ENCODE peak calls at places on chromosomes 1 and 21, in five cellular contexts. E is central memory CD4-positive, alpha-beta T cell; D is ureter; A is CD8-positive, alpha-beta memory T cell; L is lower lobe of right lung. Y is an unnamed sample.

GRCh38 chr1:4655674-4656532 is 1.5 kb downstream of the AJAP1 start:
- DNase-seq in D (peak), E (no peak), A (no peak), L (no peak), Y (no peak)

GRCh38 chr1:197355248-197355995 is 87.4 kb downstream of the CRB1 start:
- DNase-seq in A (no peak), D (no peak), L (no peak), E (no peak), Y (no peak)

GRCh38 chr1:218718216-218718615 is 373.1 kb downstream of the TGFB2 start:
- DNase-seq in A (no peak), E (no peak), D (no peak), L (no peak), Y (no peak)

GRCh38 chr1:47658161-47658920 is 220.5 kb downstream of the FOXD2 start:
- DNase-seq in E (no peak), L (no peak), D (peak), A (no peak), Y (no peak)

GRCh38 chr1:3563610-3564009 is 47.7 kb downstream of the MEGF6 start:
- DNase-seq in E (no peak), A (no peak), L (no peak), D (no peak), Y (no peak)

GRCh38 chr1:186059311-186059710 is 315.7 kb downstream of the TPR start:
- DNase-seq in L (no peak), D (no peak), A (no peak), E (no peak), Y (no peak)

GRCh38 chr1:160636076-160636475 is 10.8 kb downstream of the SLAMF1 start:
- DNase-seq in D (no peak), L (no peak), E (no peak), A (no peak), Y (no peak)

GRCh38 chr1:37995773-37996379 is 6.1 kb upstream of the SF3A3 start:
- DNase-seq in E (peak), D (peak), A (no peak), L (peak), Y (no peak)

GRCh38 chr1:119163396-119163795 is 22.9 kb upstream of the WARS2 start:
- DNase-seq in E (no peak), A (no peak), L (no peak), D (no peak), Y (no peak)

GRCh38 chr1:245131026-245131393 is 23.8 kb upstream of the KIF26B start:
- DNase-seq in D (no peak), L (no peak), E (no peak), A (no peak), Y (no peak)

GRCh38 chr1:9009438-9010366 is 16.5 kb downstream of the SLC2A7 start:
- DNase-seq in L (no peak), D (no peak), A (no peak), E (no peak), Y (peak)

GRCh38 chr1:33256335-33256700 is at the start of gene ZNF362:
- DNase-seq in E (peak), L (peak), D (peak), A (peak), Y (peak)

GRCh38 chr1:21779613-21780521 is 3.1 kb downstream of the USP48 start:
- DNase-seq in L (no peak), E (no peak), D (no peak), A (no peak), Y (no peak)

GRCh38 chr1:173210716-173211231 is 3.6 kb upstream of the TNFSF4 start:
- DNase-seq in A (no peak), D (no peak), L (no peak), E (no peak), Y (no peak)

GRCh38 chr1:94329986-94330385 is 88.2 kb upstream of the ABCD3 start:
- DNase-seq in A (no peak), L (no peak), E (no peak), D (no peak), Y (no peak)

GRCh38 chr1:204920511-204920910 is 49.8 kb downstream of the NFASC start:
- DNase-seq in E (no peak), D (no peak), L (no peak), A (no peak), Y (no peak)

GRCh38 chr1:203673550-203674411 is 47.1 kb downstream of the ATP2B4 start:
- DNase-seq in L (no peak), D (peak), A (peak), E (peak), Y (peak)

GRCh38 chr1:181767001-181767708 is 283.8 kb downstream of the CACNA1E start:
- DNase-seq in L (no peak), E (no peak), A (no peak), D (no peak), Y (no peak)

GRCh38 chr1:174682419-174683008 is 234.8 kb downstream of the GPR52 start:
- DNase-seq in A (no peak), E (no peak), L (no peak), D (no peak), Y (no peak)

GRCh38 chr1:159229896-159230295 is 25.2 kb downstream of the ACKR1 start:
- DNase-seq in L (no peak), A (no peak), E (no peak), D (no peak), Y (no peak)

GRCh38 chr1:31574749-31575372 is 1.5 kb upstream of the TINAGL1 start:
- DNase-seq in D (peak), E (no peak), A (no peak), L (no peak), Y (no peak)

GRCh38 chr1:243264718-243265117 is 8.9 kb downstream of the SDCCAG8 start:
- DNase-seq in L (no peak), E (no peak), A (no peak), D (no peak), Y (no peak)

GRCh38 chr1:7896994-7897393 is 43.6 kb downstream of the TNFRSF9 start:
- DNase-seq in A (no peak), D (no peak), E (no peak), L (no peak), Y (no peak)

GRCh38 chr21:18334066-18334465 is 69.5 kb downstream of the TMPRSS15 start:
- DNase-seq in A (no peak), D (no peak), E (no peak), L (no peak), Y (no peak)

GRCh38 chr21:26840912-26841311 is 4.3 kb downstream of the ADAMTS1 start:
- DNase-seq in A (no peak), E (no peak), D (no peak), L (no peak), Y (no peak)

GRCh38 chr21:45302082-45303061 is 14.7 kb upstream of the POFUT2 start:
- DNase-seq in D (no peak), L (peak), E (peak), A (peak), Y (peak)

GRCh38 chr1:1128454-1129139 is 12.7 kb upstream of the C1orf159 start:
- DNase-seq in D (no peak), L (no peak), E (no peak), A (no peak), Y (no peak)

GRCh38 chr1:164685656-164686055 is 126.7 kb downstream of the PBX1 start:
- DNase-seq in A (no peak), L (no peak), D (no peak), E (no peak), Y (no peak)

GRCh38 chr1:175742790-175743459 is 470 bp downstream of the TNR start:
- DNase-seq in D (no peak), E (no peak), A (no peak), L (no peak), Y (no peak)

GRCh38 chr1:184838374-184838995 is 83.8 kb upstream of the EDEM3 start:
- DNase-seq in E (no peak), L (no peak), A (no peak), D (peak), Y (no peak)

GRCh38 chr1:7218210-7218832 is 433.1 kb downstream of the CAMTA1 start:
- DNase-seq in E (no peak), A (peak), L (no peak), D (no peak), Y (peak)

GRCh38 chr1:214107322-214108096 is 119.7 kb downstream of the PROX1 start:
- DNase-seq in D (no peak), E (no peak), L (no peak), A (no peak), Y (no peak)